ENCODE peak calls at places on chromosomes 5 and 9, in six cellular contexts. Y is Panc1, Z is K562, G is GM23338, F is HepG2, J is HCT116. I is an unnamed sample.
A peak's percentile ranks its signal among the peaks of the same experiment; 100 is the strongest.

GRCh38 chr9:121557581-121558422 is 58.2 kb upstream of the GGTA1 start:
- ATAC-seq in Z (peak; percentile 65), J (peak; percentile 78), Y (peak; percentile 49), F (no peak), G (peak; percentile 78), I (peak; percentile 83)

GRCh38 chr9:108416321-108416720 is 439.5 kb downstream of the ACTL7B start:
- ATAC-seq in Z (no peak), F (peak; percentile 65), Y (no peak), G (peak; percentile 38), J (peak; percentile 55), I (no peak)

GRCh38 chr5:134101686-134102439 is 12.6 kb upstream of the TCF7 start:
- ATAC-seq in G (peak; percentile 60), Z (peak; percentile 94), J (peak; percentile 98), F (peak; percentile 49), Y (peak; percentile 81), I (peak; percentile 74)

GRCh38 chr9:5509573-5509972 is 758 bp upstream of the PDCD1LG2 start:
- ATAC-seq in G (no peak), J (peak; percentile 67), Z (no peak), Y (no peak), F (no peak), I (peak; percentile 28)

GRCh38 chr5:120841830-120842229 is 377.7 kb downstream of the PRR16 start:
- ATAC-seq in Z (no peak), J (no peak), G (no peak), F (no peak), Y (no peak), I (no peak)

GRCh38 chr5:74205745-74206570 is 434.6 kb downstream of the ENC1 start:
- ATAC-seq in F (no peak), Y (no peak), G (no peak), J (no peak), Z (no peak), I (no peak)

GRCh38 chr5:132871885-132872284 is 1.6 kb upstream of the LEAP2 start:
- ATAC-seq in G (no peak), Y (no peak), J (no peak), F (no peak), Z (peak; percentile 11), I (no peak)

GRCh38 chr9:114629563-114630090 is 18.5 kb downstream of the TMEM268 start:
- ATAC-seq in J (no peak), Y (no peak), Z (no peak), F (no peak), G (no peak), I (no peak)

GRCh38 chr5:61450170-61450815 is 118.2 kb downstream of the ZSWIM6 start:
- ATAC-seq in Z (no peak), J (peak; percentile 93), G (peak; percentile 45), F (no peak), Y (peak; percentile 91), I (peak; percentile 79)

GRCh38 chr5:61450880-61451279 is 118.8 kb downstream of the ZSWIM6 start:
- ATAC-seq in G (no peak), F (no peak), J (peak; percentile 33), Z (no peak), Y (no peak), I (no peak)

GRCh38 chr5:61449756-61450155 is 117.7 kb downstream of the ZSWIM6 start:
- ATAC-seq in G (no peak), J (peak; percentile 71), Z (no peak), F (no peak), Y (no peak), I (peak; percentile 4)

DNA sequence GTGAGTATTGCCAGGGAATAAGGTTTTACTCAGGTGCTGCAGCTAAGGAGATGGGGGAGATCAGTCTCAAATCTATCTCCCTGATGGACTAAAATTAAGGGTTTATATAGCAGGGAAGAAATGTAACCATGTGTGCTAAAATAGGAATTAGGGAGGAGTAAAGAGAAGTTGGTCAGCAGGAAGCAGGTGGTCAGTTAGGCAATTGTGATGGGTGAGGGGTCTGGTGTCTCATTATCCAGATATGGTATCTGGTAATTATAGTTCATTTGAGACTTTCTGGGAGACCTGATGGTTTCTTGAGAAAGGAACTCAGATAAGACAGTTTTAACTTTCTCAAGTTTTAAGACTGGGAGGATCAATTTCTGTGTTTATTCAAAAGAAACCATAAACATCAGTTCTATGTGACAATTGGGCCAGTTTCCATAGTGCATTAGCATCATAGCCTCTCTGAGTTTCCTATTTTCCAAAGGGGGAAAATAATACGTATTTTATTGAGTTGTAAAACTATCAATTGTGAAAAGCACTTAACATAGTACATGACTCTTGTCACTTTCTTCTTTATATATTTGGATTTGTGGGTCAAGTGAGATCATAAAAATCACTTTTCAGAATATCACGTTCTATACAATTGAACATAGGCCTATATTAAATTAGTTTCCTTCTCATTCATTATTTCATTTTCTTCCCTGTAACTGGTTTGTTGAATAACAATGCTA is 115.9 kb downstream of the ZSWIM6 start:
- ATAC-seq in F (no peak), Y (no peak), G (no peak), Z (no peak), J (no peak), I (no peak)
- TF ChIP-seq POLR2AphosphoS5 in F (no peak), Y (no peak), G (no peak), Z (no peak), J (no peak), I (no peak)

DNA sequence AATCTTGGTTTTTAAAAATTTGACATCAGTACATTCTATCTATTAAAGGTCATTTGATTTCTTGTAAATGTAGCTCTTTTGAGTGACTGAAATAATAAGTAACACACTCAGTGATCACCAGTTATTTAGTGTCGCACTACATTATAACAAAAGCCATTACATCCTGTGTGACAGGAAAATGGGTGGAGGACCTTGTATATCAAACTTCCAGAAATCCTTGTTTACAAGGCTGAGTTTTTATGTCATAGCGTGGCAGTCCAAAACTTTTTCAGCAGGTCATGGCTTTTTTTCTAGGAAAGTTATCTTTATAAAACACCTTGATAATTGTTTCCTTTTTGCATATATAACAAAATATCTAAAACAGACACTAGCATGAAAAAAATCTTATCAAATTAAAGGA is 14.4 kb upstream of the ITGA1 start:
- ATAC-seq in F (no peak), G (no peak), J (no peak), Z (no peak), Y (no peak), I (no peak)
- TF ChIP-seq POLR2AphosphoS5 in F (no peak), G (no peak), J (no peak), Z (no peak), Y (no peak), I (no peak)

GRCh38 chr9:136885950-136886578 is at the start of gene TRAF2:
- ATAC-seq in G (peak; percentile 94), Y (peak; percentile 89), J (peak; percentile 96), Z (peak; percentile 97), F (peak; percentile 85), I (peak; percentile 100)

GRCh38 chr9:136880651-136881050 is 5.7 kb upstream of the TRAF2 start:
- ATAC-seq in F (peak; percentile 11), J (peak; percentile 48), Z (peak; percentile 18), G (peak; percentile 17), Y (no peak), I (no peak)

GRCh38 chr9:136886610-136887597 is 588 bp downstream of the TRAF2 start:
- ATAC-seq in F (peak; percentile 15), G (peak; percentile 65), Y (no peak), Z (peak; percentile 37), J (peak; percentile 14), I (peak; percentile 62)

GRCh38 chr9:136882109-136882946 is 4.0 kb upstream of the TRAF2 start:
- ATAC-seq in J (peak; percentile 40), Y (peak; percentile 76), G (no peak), Z (peak; percentile 37), F (peak; percentile 72), I (no peak)

DNA sequence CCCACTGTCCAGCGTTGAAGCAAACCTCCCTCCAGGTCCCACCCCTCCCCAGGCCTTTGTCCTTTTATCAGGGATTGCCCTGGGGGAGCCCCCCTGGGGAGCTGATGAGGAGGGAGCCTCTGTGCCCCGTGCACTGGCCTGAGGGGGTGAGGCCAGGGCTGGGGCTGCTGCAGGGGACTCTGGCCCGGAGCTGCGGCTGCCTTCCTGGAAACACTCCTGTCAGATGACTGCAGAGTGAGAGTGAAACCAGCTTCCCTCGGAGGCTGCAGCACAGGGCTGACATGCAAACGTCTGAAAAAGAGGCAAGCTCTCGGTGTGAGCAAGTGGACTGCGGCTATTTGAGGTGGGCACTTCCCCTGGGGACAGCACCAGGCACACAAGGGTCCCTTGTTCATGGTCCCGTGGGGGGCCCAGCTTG is 4.6 kb upstream of the TRAF2 start:
- ATAC-seq in J (no peak), Y (peak; percentile 14), F (peak; percentile 58), Z (peak; percentile 3), G (peak; percentile 5), I (no peak)
- TF ChIP-seq POLR2AphosphoS5 in J (no peak), Y (no peak), F (no peak), Z (no peak), G (no peak), I (no peak)

GRCh38 chr5:75358117-75358516 is 21.1 kb downstream of the HMGCR start:
- ATAC-seq in J (no peak), Y (no peak), F (no peak), G (no peak), Z (no peak), I (no peak)

GRCh38 chr5:75363726-75364495 is 26.9 kb downstream of the HMGCR start:
- ATAC-seq in Y (peak; percentile 59), Z (peak; percentile 10), F (peak; percentile 20), G (peak; percentile 14), J (peak; percentile 31), I (peak; percentile 48)

GRCh38 chr5:75363111-75363510 is 26.1 kb downstream of the HMGCR start:
- ATAC-seq in J (no peak), G (peak; percentile 45), Z (peak; percentile 11), F (peak; percentile 3), Y (peak; percentile 28), I (no peak)

GRCh38 chr5:75362474-75362975 is 25.5 kb downstream of the HMGCR start:
- ATAC-seq in J (no peak), Z (peak; percentile 8), F (no peak), G (peak; percentile 14), Y (no peak), I (no peak)

GRCh38 chr5:75361310-75361709 is 24.3 kb downstream of the HMGCR start:
- ATAC-seq in G (no peak), F (no peak), Z (no peak), J (no peak), Y (no peak), I (no peak)
- TF ChIP-seq POLR2AphosphoS5 in G (no peak), F (no peak), Z (no peak), J (no peak), Y (no peak), I (no peak)